ENCODE peak calls at places on chromosomes 16 and 17, in eight cellular contexts. P is GM23338, B is neural progenitor cell, V is hepatocyte, F is OCI-LY7, I is HCT116, J is PC-3, E is SK-N-SH. T is an unnamed sample.

GRCh38 chr17:17254026-17254425 is 17.1 kb upstream of the FLCN start:
- DNase-seq in E (no peak), V (no peak), B (no peak), F (no peak), P (no peak), J (no peak), I (no peak), T (no peak)

GRCh38 chr17:55635253-55635766 is 87.4 kb downstream of the TMEM100 start:
- DNase-seq in P (no peak), E (peak), I (no peak), B (no peak), F (no peak), V (no peak), J (no peak), T (no peak)

GRCh38 chr17:15403276-15403939 is 62.0 kb upstream of the TEKT3 start:
- DNase-seq in I (no peak), F (no peak), P (no peak), J (no peak), E (no peak), V (no peak), B (no peak), T (no peak)

GRCh38 chr16:50079741-50080140 is 14.0 kb downstream of the HEATR3 start:
- DNase-seq in B (no peak), P (no peak), J (no peak), I (no peak), F (no peak), E (no peak), V (no peak), T (no peak)

GRCh38 chr16:886084-886543 is 84.7 kb downstream of the LMF1 start:
- DNase-seq in E (peak), F (no peak), I (no peak), B (peak), P (peak), V (peak), J (no peak), T (no peak)

GRCh38 chr17:64320613-64321553 is 57.8 kb upstream of the TEX2 start:
- DNase-seq in J (peak), F (peak), E (peak), I (peak), B (peak), P (peak), V (peak), T (peak)

GRCh38 chr16:86557587-86557986 is 2.6 kb upstream of the MTHFSD start:
- DNase-seq in V (no peak), J (no peak), B (no peak), I (no peak), E (no peak), F (no peak), P (no peak), T (no peak)

GRCh38 chr17:79220715-79221291 is 146.2 kb downstream of the ENGASE start:
- DNase-seq in P (peak), E (no peak), F (no peak), V (no peak), I (no peak), B (peak), J (no peak), T (no peak)

GRCh38 chr17:69590690-69591089 is 176.2 kb downstream of the MAP2K6 start:
- DNase-seq in I (no peak), J (no peak), P (no peak), V (no peak), E (no peak), F (no peak), B (no peak), T (no peak)

GRCh38 chr16:12735805-12736204 is 67.9 kb downstream of the CPPED1 start:
- DNase-seq in P (peak), F (no peak), J (no peak), V (no peak), E (no peak), B (no peak), I (no peak), T (no peak)

GRCh38 chr17:57986841-57987581 is 1.0 kb downstream of the VEZF1 start:
- DNase-seq in B (peak), P (peak), I (no peak), J (peak), F (no peak), E (no peak), V (peak), T (no peak)

GRCh38 chr17:65536573-65537342 is 24.7 kb downstream of the AXIN2 start:
- DNase-seq in V (no peak), I (no peak), J (no peak), E (no peak), B (no peak), P (no peak), F (no peak), T (no peak)

GRCh38 chr17:75842963-75843576 is 1.1 kb downstream of the UNC13D start:
- DNase-seq in I (no peak), E (no peak), P (no peak), V (no peak), B (no peak), J (no peak), F (no peak), T (no peak)

GRCh38 chr16:31033709-31034492 is 543 bp downstream of the STX4 start:
- DNase-seq in I (peak), V (peak), F (peak), J (peak), E (peak), B (peak), P (peak), T (peak)

GRCh38 chr17:80846932-80847331 is 144.7 kb upstream of the CHMP6 start:
- DNase-seq in I (no peak), J (no peak), E (no peak), P (no peak), B (no peak), V (no peak), F (no peak), T (no peak)

GRCh38 chr17:4719146-4719545 is 8.7 kb downstream of the ARRB2 start:
- DNase-seq in I (no peak), F (no peak), E (no peak), V (no peak), B (no peak), J (no peak), P (no peak), T (no peak)

GRCh38 chr17:81418710-81419332 is 23.6 kb downstream of the BAHCC1 start:
- DNase-seq in I (no peak), V (no peak), E (no peak), B (no peak), F (no peak), P (no peak), J (peak), T (no peak)

GRCh38 chr16:88504489-88505404 is 51.7 kb downstream of the ZFPM1 start:
- DNase-seq in I (no peak), E (no peak), J (no peak), F (no peak), P (no peak), B (no peak), V (peak), T (no peak)

GRCh38 chr16:2150418-2151187 is 2.2 kb downstream of the RAB26 start:
- DNase-seq in P (peak), B (peak), J (peak), I (no peak), F (peak), V (no peak), E (peak), T (no peak)

GRCh38 chr16:75319513-75320401 is 68.3 kb upstream of the BCAR1 start:
- DNase-seq in E (no peak), B (no peak), J (peak), P (no peak), F (peak), I (no peak), V (no peak), T (peak)

GRCh38 chr16:10168258-10168657 is 14.0 kb downstream of the GRIN2A start:
- DNase-seq in V (no peak), B (no peak), I (no peak), J (peak), P (no peak), F (no peak), E (no peak), T (no peak)

GRCh38 chr16:81651758-81652718 is 127.1 kb upstream of the PLCG2 start:
- DNase-seq in I (no peak), V (no peak), F (no peak), B (peak), E (no peak), J (no peak), P (no peak), T (peak)

DNA sequence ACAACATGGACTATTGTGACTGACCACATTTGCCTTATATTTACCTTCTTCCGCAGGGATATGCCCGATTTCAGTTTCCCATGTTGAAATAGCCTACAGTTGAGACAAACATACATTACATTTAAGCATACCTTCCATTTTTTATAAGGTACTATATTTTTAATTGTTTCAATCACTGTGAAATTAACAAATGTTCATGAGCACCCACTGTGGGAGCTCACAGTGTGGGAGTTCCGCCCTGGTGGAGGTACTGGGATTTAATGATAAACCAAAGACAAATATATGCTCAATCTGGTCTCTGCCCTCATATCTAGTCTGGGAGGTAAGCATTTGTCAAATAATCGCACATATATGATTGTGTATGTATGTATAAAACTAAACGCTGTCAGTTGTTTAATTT is 15.8 kb upstream of the TOX3 start:
- DNase-seq in J (no peak), P (no peak), B (no peak), V (no peak), E (no peak), I (no peak), F (no peak), T (no peak)
- H2AFZ ChIP-seq in J (no peak), P (peak), B (no peak), V (no peak), E (no peak), I (no peak), F (no peak), T (no peak)

GRCh38 chr16:17367932-17368331 is 102.8 kb downstream of the XYLT1 start:
- DNase-seq in I (no peak), B (peak), V (peak), F (peak), J (no peak), P (peak), E (peak), T (no peak)
- TF ChIP-seq CTCF in I (no peak), B (peak), V (no peak), F (no peak), J (no peak), P (peak), E (peak), T (no peak)

GRCh38 chr17:2102931-2103398 is 48.1 kb downstream of the HIC1 start:
- DNase-seq in F (no peak), P (no peak), B (no peak), V (no peak), I (peak), J (peak), E (no peak), T (no peak)
- TF ChIP-seq EZH2phosphoT487 in F (no peak), P (no peak), B (no peak), V (no peak), I (no peak), J (no peak), E (no peak), T (no peak)

GRCh38 chr17:73562896-73563295 is 81.3 kb downstream of the SDK2 start:
- DNase-seq in J (peak), F (no peak), V (no peak), I (no peak), E (no peak), P (no peak), B (no peak), T (no peak)

GRCh38 chr17:73569758-73570319 is 74.4 kb downstream of the SDK2 start:
- DNase-seq in B (no peak), I (no peak), F (no peak), V (no peak), P (no peak), J (no peak), E (no peak), T (no peak)

GRCh38 chr17:73564856-73565255 is 79.4 kb downstream of the SDK2 start:
- DNase-seq in F (no peak), I (no peak), P (no peak), E (no peak), J (peak), V (no peak), B (no peak), T (no peak)

GRCh38 chr17:73568934-73569333 is 75.3 kb downstream of the SDK2 start:
- DNase-seq in V (no peak), P (no peak), E (no peak), B (no peak), I (no peak), F (no peak), J (no peak), T (no peak)

DNA sequence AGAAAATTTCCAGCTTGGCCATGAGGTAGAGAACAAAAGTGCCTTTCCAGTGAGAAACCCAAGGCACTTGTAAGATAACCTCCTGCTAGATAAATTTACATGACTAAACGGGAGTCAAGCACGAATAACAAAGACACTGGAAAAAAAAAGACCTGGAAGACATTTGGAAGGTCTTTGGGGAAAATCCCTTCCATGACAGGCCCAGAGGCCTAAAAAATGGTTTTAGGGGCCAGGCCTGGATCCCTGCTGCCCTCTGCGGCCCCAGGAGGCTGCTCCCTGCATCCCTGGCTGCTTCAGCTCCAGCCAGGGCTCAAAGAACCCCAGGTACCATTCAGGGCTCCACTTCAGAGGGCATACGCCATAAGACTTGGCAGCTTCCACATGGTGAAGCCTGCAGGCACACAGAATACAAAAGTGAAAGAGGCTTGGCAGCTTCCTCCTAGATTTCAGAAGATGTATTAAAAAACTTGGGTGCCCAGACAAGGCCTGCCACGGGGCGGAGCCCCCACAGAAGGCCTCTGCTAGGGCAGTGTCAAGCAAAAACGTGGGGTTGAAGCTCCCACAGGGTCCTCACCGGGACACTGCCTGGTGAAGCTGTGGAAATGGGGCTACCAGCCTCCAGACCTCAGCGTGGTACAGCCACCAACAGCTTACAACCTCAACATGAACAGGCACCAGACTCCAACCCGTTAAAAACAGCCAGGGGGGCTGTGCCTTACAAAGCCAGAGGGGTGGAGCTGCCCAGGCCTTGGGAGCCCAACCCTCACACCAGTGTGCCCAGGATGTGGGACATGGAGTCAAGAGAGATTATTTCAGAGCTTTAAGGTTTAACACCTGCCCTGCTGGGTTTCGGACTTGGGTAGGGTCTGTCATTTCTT is 77.1 kb downstream of the SDK2 start:
- DNase-seq in E (no peak), V (no peak), J (no peak), I (no peak), F (peak), B (peak), P (peak), T (peak)
- H2AFZ ChIP-seq in E (no peak), V (no peak), J (no peak), I (no peak), F (peak), B (no peak), P (no peak), T (no peak)

GRCh38 chr17:14359251-14359939 is 58.5 kb downstream of the HS3ST3B1 start:
- DNase-seq in E (no peak), P (no peak), J (no peak), B (no peak), F (peak), I (no peak), V (no peak), T (no peak)
- TF ChIP-seq CTCF in E (no peak), P (peak), J (no peak), B (no peak), F (peak), I (no peak), V (no peak), T (no peak)

DNA sequence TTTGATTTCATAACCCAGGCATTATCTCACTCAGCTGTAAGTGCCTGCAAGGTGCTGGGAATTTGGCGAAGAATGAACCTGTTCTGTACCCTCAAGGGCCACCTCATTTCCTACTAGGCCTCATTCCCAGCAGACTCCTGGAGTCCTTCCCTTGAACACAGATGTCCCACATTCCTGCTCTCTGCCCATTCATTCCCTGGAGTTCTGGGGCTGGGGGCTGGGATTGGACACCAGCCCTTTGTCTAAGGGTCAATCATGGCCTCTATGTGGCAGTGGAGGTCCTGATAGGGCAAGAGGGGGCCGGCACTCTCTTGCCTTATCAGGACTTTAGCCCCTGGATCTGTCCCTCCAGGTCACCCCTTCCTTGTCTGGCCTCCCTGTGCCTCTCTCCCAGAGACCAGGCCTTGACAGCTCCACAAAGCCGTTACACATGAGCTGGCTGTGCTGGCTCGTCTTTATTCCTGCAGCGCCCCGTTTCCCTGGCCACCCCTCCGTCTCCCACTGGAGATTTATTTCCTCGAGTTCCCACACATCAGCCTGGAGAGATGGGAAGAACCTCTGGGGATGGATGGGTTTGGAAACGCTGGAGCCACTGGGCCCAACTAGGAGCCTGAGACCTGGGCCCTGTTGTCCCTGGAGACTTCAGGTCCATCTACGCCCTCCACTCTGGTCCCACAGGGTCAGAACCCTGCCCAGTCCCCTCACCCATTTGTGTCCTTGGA is 920 bp upstream of the GFAP start:
- DNase-seq in F (no peak), P (no peak), J (no peak), V (peak), I (no peak), E (peak), B (peak), T (no peak)
- TF ChIP-seq EZH2phosphoT487 in F (no peak), P (no peak), J (no peak), V (no peak), I (no peak), E (no peak), B (no peak), T (no peak)

GRCh38 chr16:79185681-79186080 is 414.9 kb downstream of the MAF start:
- DNase-seq in I (no peak), P (no peak), J (no peak), B (no peak), F (no peak), E (no peak), V (no peak), T (no peak)
- H2AFZ ChIP-seq in I (no peak), P (no peak), J (no peak), B (no peak), F (no peak), E (no peak), V (no peak), T (no peak)